ENCODE peak calls at places on chromosomes 11 and 22, in four cellular contexts. W, S, T and P are unnamed samples.

GRCh38 chr11:123405123-123405592 is 24.9 kb upstream of the GRAMD1B start:
- DNase-seq in W (no peak), S (no peak), T (no peak), P (no peak)

GRCh38 chr22:40426671-40427070 is 56.3 kb downstream of the SGSM3 start:
- DNase-seq in W (no peak), S (no peak), T (no peak), P (peak)

GRCh38 chr22:32531955-32532818 is 57.6 kb downstream of the FBXO7 start:
- DNase-seq in W (no peak), S (no peak), T (no peak), P (peak)

GRCh38 chr11:62602141-62603071 is 741 bp upstream of the MTA2 start:
- DNase-seq in W (peak), S (no peak), T (peak), P (peak)

GRCh38 chr11:109374441-109374840 is 47.5 kb upstream of the C11orf87 start:
- DNase-seq in W (no peak), S (no peak), T (no peak), P (no peak)

GRCh38 chr11:83249972-83250593 is 36.1 kb downstream of the CCDC90B start:
- DNase-seq in W (no peak), S (peak), T (peak), P (peak)

GRCh38 chr11:70712471-70712870 is 314.1 kb downstream of the CTTN start:
- DNase-seq in W (no peak), S (no peak), T (no peak), P (no peak)

GRCh38 chr11:86726118-86726748 is 53.8 kb upstream of the ME3 start:
- DNase-seq in W (no peak), S (no peak), T (no peak), P (no peak)

GRCh38 chr22:20156611-20157415 is 6.0 kb upstream of the CCDC188 start:
- DNase-seq in W (peak), S (peak), T (peak), P (peak)

GRCh38 chr11:131683666-131684065 is 313.3 kb downstream of the NTM start:
- DNase-seq in W (no peak), S (no peak), T (no peak), P (peak)

GRCh38 chr11:71207996-71208774 is 44.2 kb downstream of the SHANK2 start:
- DNase-seq in W (peak), S (no peak), T (no peak), P (no peak)

GRCh38 chr11:131571571-131571970 is 201.2 kb downstream of the NTM start:
- DNase-seq in W (no peak), S (no peak), T (no peak), P (no peak)

GRCh38 chr11:119049081-119049480 is 7.9 kb downstream of the HYOU1 start:
- DNase-seq in W (no peak), S (no peak), T (no peak), P (peak)

GRCh38 chr11:1879941-1880720 is 11.6 kb downstream of the PRR33 start:
- DNase-seq in W (no peak), S (no peak), T (no peak), P (peak)

GRCh38 chr11:70731670-70732492 is 333.6 kb downstream of the CTTN start:
- DNase-seq in W (no peak), S (no peak), T (no peak), P (peak)

GRCh38 chr11:102518296-102519094 is 12.1 kb downstream of the MMP7 start:
- DNase-seq in W (no peak), S (no peak), T (no peak), P (no peak)

GRCh38 chr22:49417326-49417725 is 410.3 kb downstream of the BRD1 start:
- DNase-seq in W (no peak), S (no peak), T (no peak), P (no peak)

GRCh38 chr11:73401217-73401923 is 25.2 kb downstream of the RELT start:
- DNase-seq in W (no peak), S (no peak), T (no peak), P (no peak)

GRCh38 chr11:33040127-33040861 is 922 bp downstream of the TCP11L1 start:
- DNase-seq in W (no peak), S (peak), T (peak), P (no peak)

GRCh38 chr11:117020873-117021564 is 77.2 kb downstream of the SIK3 start:
- DNase-seq in W (peak), S (no peak), T (no peak), P (no peak)

GRCh38 chr11:113370634-113371033 is 16.9 kb upstream of the ANKK1 start:
- DNase-seq in W (no peak), S (no peak), T (no peak), P (no peak)

GRCh38 chr22:29385748-29386147 is 2.6 kb downstream of the AP1B1 start:
- DNase-seq in W (no peak), S (no peak), T (peak), P (no peak)

GRCh38 chr11:61026121-61027031 is 54.9 kb downstream of the CD6 start:
- DNase-seq in W (no peak), S (no peak), T (no peak), P (no peak)

GRCh38 chr22:26887456-26887855 is 230.1 kb downstream of the MIAT start:
- DNase-seq in W (no peak), S (no peak), T (no peak), P (peak)

GRCh38 chr11:15911377-15912044 is 444.8 kb downstream of the SOX6 start:
- DNase-seq in W (peak), S (no peak), T (no peak), P (no peak)

GRCh38 chr22:32561163-32561562 is 86.6 kb downstream of the FBXO7 start:
- DNase-seq in W (no peak), S (no peak), T (no peak), P (no peak)

GRCh38 chr11:112555491-112556364 is 295.1 kb upstream of the PLET1 start:
- DNase-seq in W (peak), S (peak), T (peak), P (peak)

GRCh38 chr22:19810381-19811141 is 44.1 kb downstream of the GNB1L start:
- DNase-seq in W (peak), S (no peak), T (no peak), P (peak)

GRCh38 chr11:12964650-12965049 is 44.5 kb upstream of the RASSF10 start:
- DNase-seq in W (no peak), S (no peak), T (no peak), P (peak)

GRCh38 chr11:59510917-59511589 is at the start of gene OR4D9:
- DNase-seq in W (no peak), S (no peak), T (no peak), P (no peak)

GRCh38 chr11:130131957-130132850 is 27.4 kb upstream of the ST14 start:
- DNase-seq in W (peak), S (peak), T (peak), P (peak)

GRCh38 chr11:102733232-102733875 is 8.6 kb upstream of the MMP8 start:
- DNase-seq in W (peak), S (peak), T (peak), P (peak)

GRCh38 chr11:81772161-81772560 is 961.5 kb downstream of the FAM181B start:
- DNase-seq in W (no peak), S (no peak), T (no peak), P (no peak)

GRCh38 chr22:19360862-19361261 is 69.3 kb upstream of the CLTCL1 start:
- DNase-seq in W (no peak), S (no peak), T (no peak), P (no peak)

GRCh38 chr11:789951-790350 is at the start of gene CEND1:
- DNase-seq in W (no peak), S (peak), T (peak), P (peak)

GRCh38 chr11:46006418-46007070 is 84.1 kb downstream of the LARGE2 start:
- DNase-seq in W (no peak), S (peak), T (peak), P (no peak)

GRCh38 chr11:104451193-104451592 is 287.2 kb upstream of the PDGFD start:
- DNase-seq in W (no peak), S (no peak), T (no peak), P (no peak)

GRCh38 chr11:81792416-81792815 is 941.2 kb downstream of the FAM181B start:
- DNase-seq in W (no peak), S (no peak), T (no peak), P (no peak)